ENCODE peak calls at places on chromosomes 7 and 10, in five cellular contexts. X is tibial artery, S is fibroblast of lung, A is MM.1S, J is hepatocyte. L is an unnamed sample.

GRCh38 chr10:79268100-79268670 is 79.1 kb upstream of the PPIF start:
- DNase-seq in A (no peak), S (peak; percentile 36), X (no peak), J (no peak), L (no peak)

GRCh38 chr7:111126987-111127386 is 36.1 kb downstream of the LRRN3 start:
- DNase-seq in J (peak; percentile 24), S (no peak), X (no peak), A (no peak), L (peak; percentile 13)

GRCh38 chr10:11705687-11706086 is 36.5 kb upstream of the ECHDC3 start:
- DNase-seq in J (no peak), X (no peak), A (no peak), S (peak; percentile 50), L (no peak)

GRCh38 chr10:3919676-3920308 is 134.8 kb upstream of the KLF6 start:
- DNase-seq in X (no peak), S (no peak), A (no peak), J (no peak), L (no peak)

GRCh38 chr10:76902949-76903348 is 734.7 kb downstream of the KCNMA1 start:
- DNase-seq in S (peak; percentile 37), J (peak; percentile 64), A (no peak), X (no peak), L (no peak)

GRCh38 chr7:32415936-32416335 is 74.2 kb downstream of the LSM5 start:
- DNase-seq in A (no peak), X (no peak), S (no peak), J (no peak), L (no peak)

GRCh38 chr10:89250814-89251416 is 660 bp downstream of the LIPA start:
- DNase-seq in S (no peak), J (peak; percentile 17), X (no peak), A (no peak), L (no peak)

GRCh38 chr10:26622891-26623290 is 74.6 kb upstream of the PDSS1 start:
- DNase-seq in A (no peak), S (no peak), J (no peak), X (no peak), L (no peak)

GRCh38 chr7:99094369-99094768 is 49.5 kb downstream of the SMURF1 start:
- DNase-seq in A (no peak), J (no peak), S (no peak), X (no peak), L (no peak)

GRCh38 chr10:121092341-121093099 is 241.4 kb downstream of the WDR11 start:
- DNase-seq in A (no peak), J (no peak), X (no peak), S (no peak), L (peak; percentile 70)

GRCh38 chr7:39845011-39845410 is 105.0 kb upstream of the CDK13 start:
- DNase-seq in J (no peak), A (no peak), S (no peak), X (no peak), L (no peak)

GRCh38 chr7:12569673-12570072 is 847 bp upstream of the SCIN start:
- DNase-seq in J (no peak), X (no peak), A (peak; percentile 64), S (no peak), L (no peak)

GRCh38 chr10:5467634-5468255 is 31.6 kb downstream of the CALML5 start:
- DNase-seq in A (no peak), S (no peak), X (no peak), J (peak; percentile 71), L (no peak)

GRCh38 chr10:114876602-114877300 is 55.2 kb downstream of the FHIP2A start:
- DNase-seq in X (peak; percentile 73), S (peak; percentile 55), A (peak; percentile 72), J (peak; percentile 81), L (peak; percentile 74)

GRCh38 chr10:30093303-30093967 is 34.0 kb upstream of the JCAD start:
- DNase-seq in S (no peak), X (no peak), J (peak; percentile 40), A (no peak), L (no peak)

GRCh38 chr10:30986027-30986672 is 45.5 kb downstream of the ZNF438 start:
- DNase-seq in A (no peak), S (peak; percentile 78), J (no peak), X (no peak), L (no peak)

GRCh38 chr7:111679944-111680343 is 117.7 kb upstream of the IMMP2L start:
- DNase-seq in S (no peak), X (no peak), A (no peak), J (no peak), L (no peak)

GRCh38 chr10:75643944-75644820 is 212.8 kb downstream of the LRMDA start:
- DNase-seq in S (no peak), X (no peak), J (no peak), A (no peak), L (no peak)

GRCh38 chr10:77771450-77771849 is 133.8 kb upstream of the KCNMA1 start:
- DNase-seq in J (no peak), S (no peak), A (no peak), X (no peak), L (no peak)

GRCh38 chr7:107242267-107242666 is 73.5 kb downstream of the HBP1 start:
- DNase-seq in A (no peak), S (no peak), X (no peak), J (no peak), L (no peak)

GRCh38 chr7:24883632-24884013 is 96.4 kb downstream of the OSBPL3 start:
- DNase-seq in J (no peak), A (no peak), S (no peak), X (no peak), L (no peak)

GRCh38 chr10:30413996-30414576 is 19.9 kb upstream of the MAP3K8 start:
- DNase-seq in J (peak; percentile 78), A (peak; percentile 70), X (no peak), S (peak; percentile 84), L (peak; percentile 36)

GRCh38 chr7:75631711-75632110 is 107.0 kb downstream of the HIP1 start:
- DNase-seq in A (no peak), S (no peak), X (no peak), J (no peak), L (no peak)

GRCh38 chr7:135282621-135283295 is 49.1 kb downstream of the STRA8 start:
- DNase-seq in S (no peak), X (no peak), J (no peak), A (no peak), L (no peak)

GRCh38 chr7:87507446-87507845 is 32.0 kb upstream of the ABCB4 start:
- DNase-seq in S (no peak), X (no peak), A (no peak), J (no peak), L (no peak)

GRCh38 chr7:48280100-48280499 is 108.8 kb downstream of the ABCA13 start:
- DNase-seq in X (no peak), J (no peak), A (peak; percentile 37), S (peak; percentile 87), L (no peak)

GRCh38 chr10:111934926-111935325 is 248.6 kb downstream of the GPAM start:
- DNase-seq in J (no peak), X (no peak), A (no peak), S (no peak), L (no peak)

GRCh38 chr10:111936143-111936542 is 247.4 kb downstream of the GPAM start:
- DNase-seq in J (no peak), X (no peak), A (no peak), S (no peak), L (no peak)

GRCh38 chr10:111933937-111934336 is 249.6 kb downstream of the GPAM start:
- DNase-seq in A (no peak), X (no peak), J (no peak), S (no peak), L (no peak)
- TF ChIP-seq CTCF in A (no peak), X (no peak), J (no peak), S (no peak), L (no peak)

GRCh38 chr10:101578803-101579515 is 9.1 kb downstream of the POLL start:
- DNase-seq in X (no peak), A (no peak), S (no peak), J (no peak), L (no peak)
- H3K27ac ChIP-seq in X (no peak overlapping the region), A (no peak overlapping the region), S (no peak overlapping the region), J (no peak overlapping the region), L (no peak overlapping the region)

DNA sequence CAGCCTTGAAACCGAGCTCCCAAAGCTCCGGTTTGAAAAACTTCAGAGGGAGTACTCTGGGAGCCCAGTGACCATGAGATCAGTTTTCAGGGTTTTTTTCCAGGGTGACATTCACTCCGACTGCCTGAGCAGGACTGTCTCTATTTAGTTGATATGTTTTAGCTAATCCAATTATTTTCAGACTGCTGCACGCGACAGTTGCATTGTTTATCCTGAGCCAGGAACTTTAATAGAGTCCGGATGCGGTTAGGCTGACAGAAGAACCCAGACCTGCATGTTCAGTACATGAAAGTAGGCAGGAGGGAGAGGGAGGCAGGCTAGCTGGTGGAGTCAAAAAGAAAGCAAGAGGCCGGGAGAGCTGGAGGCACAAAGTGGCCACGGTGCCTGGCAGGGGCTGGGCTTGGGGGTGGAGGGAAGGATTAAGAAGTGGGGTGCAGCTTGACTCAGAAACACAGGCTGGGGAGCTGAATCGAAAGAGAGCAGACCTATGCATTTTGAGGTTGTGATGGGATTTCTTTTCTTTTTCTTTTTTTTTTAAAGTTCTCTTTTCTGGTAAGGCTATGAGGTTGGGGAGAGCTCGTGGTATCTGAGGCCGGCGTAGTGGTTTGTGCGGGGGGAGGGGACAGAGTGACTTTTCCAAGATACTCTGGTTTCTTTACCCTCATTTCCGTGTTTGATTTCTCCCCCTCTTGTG is 5.7 kb downstream of the GATA3 start:
- DNase-seq in S (no peak), J (peak; percentile 19), X (no peak), A (peak; percentile 71), L (no peak)
- H3K27me3 ChIP-seq in S (peaks cover 53% of the 10 kb centered on the region), J (peaks cover 76% of the 10 kb centered on the region), X (peaks cover 82% of the 10 kb centered on the region), A (no peaks in the 10 kb centered on the region), L (no peaks in the 10 kb centered on the region)

DNA sequence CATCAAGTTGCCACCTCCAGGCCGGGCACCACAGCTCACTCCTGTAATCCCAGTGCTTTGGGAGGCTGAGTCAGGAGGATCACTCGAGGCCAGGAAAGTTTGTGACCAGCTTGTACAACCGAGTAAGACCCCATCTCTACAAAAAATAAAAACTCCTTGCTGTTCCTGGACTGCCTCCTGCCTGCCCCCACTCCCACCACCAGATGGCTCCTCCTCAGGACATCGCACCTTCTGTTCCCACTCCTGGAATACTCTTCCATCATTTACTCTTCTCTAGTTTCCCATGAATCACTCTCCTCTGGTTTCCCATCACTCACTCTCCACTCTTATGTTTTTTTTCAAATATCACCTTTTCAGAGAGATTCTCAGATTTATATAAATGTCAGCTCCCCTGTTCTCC is 540.7 kb downstream of the CALN1 start:
- DNase-seq in X (no peak), J (no peak), A (no peak), S (no peak), L (no peak)
- TF ChIP-seq CTCF in X (no peak), J (peak; percentile 27), A (no peak), S (peak; percentile 12), L (no peak)

GRCh38 chr7:159213253-159213652 is 68.6 kb upstream of the VIPR2 start:
- DNase-seq in S (no peak), J (no peak), X (no peak), A (no peak), L (no peak)
- H3K27ac ChIP-seq in S (no peak overlapping the region), J (no peak overlapping the region), X (no peak overlapping the region), A (no peak overlapping the region), L (no peak overlapping the region)

GRCh38 chr7:128919881-128920789 is 9.6 kb upstream of the KCP start:
- DNase-seq in X (no peak), A (no peak), S (no peak), J (no peak), L (no peak)
- H3K27me3 ChIP-seq in X (peaks cover 62% of the 10 kb centered on the region), A (no peaks in the 10 kb centered on the region), S (peaks cover 42% of the 10 kb centered on the region), J (peaks cover 63% of the 10 kb centered on the region), L (peaks cover 15% of the 10 kb centered on the region)

L was measured in adrenal gland.